ENCODE peak calls at places on chromosomes 11 and 22, in five cellular contexts. F is lower leg skin, A is A549, R is NB4, H is uterus. V is an unnamed sample.

GRCh38 chr11:96014234-96014633 is 90.3 kb upstream of the MTMR2 start:
- DNase-seq in F (no peak), A (peak; percentile 14), R (peak; percentile 92), H (no peak), V (peak; percentile 19)

GRCh38 chr11:73760066-73760679 is 701 bp downstream of the RAB6A start:
- DNase-seq in F (peak; percentile 44), A (peak; percentile 48), R (peak; percentile 43), H (peak; percentile 47), V (no peak)

GRCh38 chr11:14642453-14642852 is 1.2 kb upstream of the PDE3B start:
- DNase-seq in F (no peak), A (no peak), R (peak; percentile 45), H (no peak), V (no peak)

GRCh38 chr11:58880166-58880565 is 35.7 kb upstream of the GLYATL2 start:
- DNase-seq in F (no peak), A (no peak), R (no peak), H (no peak), V (no peak)

GRCh38 chr11:90774727-90775572 is 552.1 kb upstream of the CHORDC1 start:
- DNase-seq in F (no peak), A (no peak), R (no peak), H (no peak), V (no peak)

GRCh38 chr22:32985899-32986772 is 72.0 kb downstream of the SYN3 start:
- DNase-seq in F (peak; percentile 81), A (peak; percentile 61), R (peak; percentile 81), H (peak; percentile 85), V (peak; percentile 41)

GRCh38 chr22:25111579-25112517 is 87.8 kb upstream of the CRYBB3 start:
- DNase-seq in F (no peak), A (no peak), R (peak; percentile 14), H (no peak), V (no peak)

GRCh38 chr22:37827056-37827455 is 3.9 kb downstream of the GALR3 start:
- DNase-seq in F (no peak), A (no peak), R (no peak), H (peak; percentile 51), V (no peak)

GRCh38 chr11:5280582-5281102 is 10.9 kb upstream of the HBE1 start:
- DNase-seq in F (peak; percentile 51), A (peak; percentile 98), R (peak; percentile 89), H (peak; percentile 17), V (peak; percentile 88)

GRCh38 chr11:131077340-131077739 is 161.1 kb upstream of the SNX19 start:
- DNase-seq in F (no peak), A (no peak), R (no peak), H (no peak), V (no peak)

GRCh38 chr11:115503083-115503885 is 931 bp downstream of the CADM1 start:
- DNase-seq in F (peak; percentile 43), A (peak; percentile 71), R (no peak), H (peak; percentile 47), V (no peak)

GRCh38 chr22:35154937-35155387 is 89.0 kb downstream of the ISX start:
- DNase-seq in F (peak; percentile 15), A (peak; percentile 64), R (peak; percentile 55), H (peak; percentile 26), V (no peak)

GRCh38 chr22:45428391-45429385 is 15.2 kb downstream of the RIBC2 start:
- DNase-seq in F (no peak), A (no peak), R (no peak), H (peak; percentile 7), V (no peak)

GRCh38 chr11:134452026-134452848 is 40.2 kb upstream of the B3GAT1 start:
- DNase-seq in F (no peak), A (no peak), R (no peak), H (no peak), V (no peak)

GRCh38 chr22:37971475-37972434 is 12.6 kb downstream of the SOX10 start:
- DNase-seq in F (no peak), A (no peak), R (no peak), H (no peak), V (no peak)

GRCh38 chr11:122234257-122234656 is 118.2 kb upstream of the BLID start:
- DNase-seq in F (no peak), A (no peak), R (no peak), H (no peak), V (no peak)

DNA sequence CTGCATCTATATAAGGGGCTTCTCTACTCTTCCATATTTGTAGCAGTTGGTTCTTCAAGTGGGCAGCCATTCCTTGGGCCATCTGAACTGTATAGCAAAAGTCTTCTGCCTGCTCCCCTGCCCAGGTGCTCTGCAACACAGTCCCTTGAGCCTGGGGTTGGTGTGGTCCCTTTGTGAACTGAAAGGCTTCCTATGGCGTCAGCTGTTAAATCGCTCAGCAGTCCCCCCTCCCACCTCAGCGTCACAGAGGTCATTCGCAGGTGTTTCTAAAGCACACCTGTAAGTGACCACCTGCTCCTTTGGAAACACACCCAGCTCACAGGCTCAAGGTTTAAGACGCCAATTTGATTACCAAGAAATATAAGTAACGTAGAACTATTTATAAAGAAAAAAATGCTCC is 37.0 kb downstream of the CYB5R2 start:
- DNase-seq in F (no peak), A (no peak), R (no peak), H (no peak), V (no peak)
- TF ChIP-seq POLR2A in F (no peak), A (no peak), R (no peak), H (no peak), V (no peak)

GRCh38 chr11:121033635-121034034 is 9.7 kb downstream of the TBCEL start:
- DNase-seq in F (no peak), A (no peak), R (no peak), H (no peak), V (no peak)

GRCh38 chr11:121035169-121035755 is 11.4 kb downstream of the TBCEL start:
- DNase-seq in F (no peak), A (no peak), R (no peak), H (no peak), V (no peak)

GRCh38 chr11:121036981-121037380 is 13.1 kb downstream of the TBCEL start:
- DNase-seq in F (no peak), A (no peak), R (no peak), H (no peak), V (no peak)

GRCh38 chr11:121038642-121039409 is 14.9 kb downstream of the TBCEL start:
- DNase-seq in F (no peak), A (no peak), R (no peak), H (no peak), V (no peak)

GRCh38 chr11:121035823-121036222 is 11.9 kb downstream of the TBCEL start:
- DNase-seq in F (no peak), A (no peak), R (no peak), H (no peak), V (no peak)
- TF ChIP-seq POLR2A in F (no peak), A (no peak), R (no peak), H (no peak), V (no peak)

GRCh38 chr11:65128182-65129145 is 5.9 kb downstream of the SYVN1 start:
- DNase-seq in F (no peak), A (no peak), R (peak; percentile 15), H (no peak), V (no peak)
- TF ChIP-seq POLR2A in F (no peak), A (no peak), R (no peak), H (no peak), V (no peak)

GRCh38 chr11:34075178-34075820 is 23.8 kb downstream of the CAPRIN1 start:
- DNase-seq in F (no peak), A (no peak), R (no peak), H (no peak), V (peak; percentile 29)

GRCh38 chr11:34072831-34073230 is 21.3 kb downstream of the CAPRIN1 start:
- DNase-seq in F (no peak), A (no peak), R (no peak), H (no peak), V (no peak)

GRCh38 chr11:34072041-34072440 is 20.5 kb downstream of the CAPRIN1 start:
- DNase-seq in F (no peak), A (no peak), R (no peak), H (no peak), V (no peak)

DNA sequence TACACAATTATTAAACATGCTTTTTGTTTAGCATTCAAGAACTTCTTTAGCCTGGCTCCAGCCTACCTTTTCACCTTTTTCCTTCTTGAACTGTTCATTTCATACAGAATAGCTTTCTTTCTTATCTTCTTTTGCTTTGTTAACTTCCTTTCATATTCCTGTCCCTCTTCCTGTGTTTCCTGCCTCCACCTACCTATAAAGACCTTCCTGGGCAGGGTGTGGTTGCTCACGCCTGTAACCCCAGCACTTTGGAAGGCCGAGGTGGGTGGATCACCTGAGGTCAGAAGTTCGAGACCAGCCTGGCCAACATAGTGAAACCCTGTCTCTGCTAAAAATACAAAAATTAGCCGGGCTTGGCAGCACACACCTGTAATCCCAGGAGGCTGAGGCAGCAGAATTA is 22.9 kb downstream of the CAPRIN1 start:
- DNase-seq in F (no peak), A (no peak), R (no peak), H (no peak), V (no peak)
- TF ChIP-seq POLR2A in F (no peak), A (no peak), R (no peak), H (no peak), V (no peak)

DNA sequence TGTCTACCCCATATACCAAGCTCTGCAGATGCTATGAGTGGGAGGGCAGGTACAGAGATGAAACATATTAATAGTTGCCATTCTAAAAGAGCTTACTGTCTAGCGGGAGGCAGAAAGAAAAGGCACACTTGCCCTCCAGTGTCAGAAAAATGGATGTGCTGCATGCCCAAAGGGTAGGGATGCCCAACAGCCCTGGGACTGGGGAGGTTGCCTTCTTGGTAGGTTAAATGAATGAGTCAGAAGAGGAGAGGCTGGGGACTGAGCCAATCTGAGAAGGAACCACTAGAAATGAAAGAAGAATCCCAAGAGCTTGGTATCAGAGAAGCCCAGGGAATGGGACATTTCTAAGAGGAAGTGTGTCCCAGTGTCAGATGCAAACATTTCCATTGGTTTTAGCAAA is 1.2 kb downstream of the BIRC3 start:
- DNase-seq in F (no peak), A (peak; percentile 79), R (no peak), H (no peak), V (no peak)
- TF ChIP-seq POLR2A in F (no peak), A (no peak), R (no peak), H (no peak), V (no peak)

DNA sequence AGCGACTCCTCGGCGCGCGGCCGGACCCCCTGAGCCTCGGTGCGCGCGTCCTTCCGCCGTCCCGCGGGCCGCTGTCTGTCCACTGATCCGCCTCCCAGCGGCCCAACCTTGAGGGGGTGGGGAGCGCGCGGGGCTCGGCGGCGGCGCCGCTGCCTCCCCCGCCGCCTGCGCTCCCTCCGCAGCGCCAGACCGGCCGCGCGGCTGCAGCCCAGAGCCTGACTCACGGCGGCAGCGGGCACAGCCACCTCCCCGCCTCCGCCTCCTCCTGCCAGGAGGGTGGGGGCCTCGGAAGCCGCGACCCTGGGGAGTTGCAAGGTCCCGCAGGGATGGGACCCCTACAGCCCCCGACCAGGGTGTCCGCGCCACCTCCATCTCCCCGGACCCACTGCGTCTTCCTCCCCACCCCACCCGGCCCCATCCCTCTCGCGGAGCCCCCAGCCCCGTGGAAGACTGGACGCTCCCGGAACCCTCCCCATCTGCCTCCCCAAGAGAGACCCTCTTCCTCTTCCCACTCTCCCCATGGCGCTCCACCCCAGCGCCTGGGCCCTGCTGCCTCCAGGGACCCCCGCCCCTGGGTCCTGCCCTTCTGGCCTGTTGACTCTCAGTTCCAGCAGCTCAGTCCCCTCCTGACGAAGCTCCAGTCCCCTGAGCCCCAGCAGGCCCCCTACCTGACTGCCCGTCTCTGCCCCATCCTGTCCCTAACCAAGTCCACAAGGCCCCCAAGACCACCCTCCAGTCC is 1.2 kb downstream of the IFITM10 start:
- DNase-seq in F (no peak), A (no peak), R (no peak), H (no peak), V (peak; percentile 77)
- TF ChIP-seq POLR2A in F (no peak), A (no peak), R (no peak), H (no peak), V (no peak)